ENCODE peak calls at places on chromosome 5, in five cellular contexts. O is tibial nerve; Z is K562; E is CD8-positive, alpha-beta memory T cell; J is cardiac muscle cell. W is an unnamed sample. For H3K27me3 and H3K4me1, the result is how much of the 10 kb centered on the place peaks cover.

GRCh38 chr5:74864823-74865222 is 1.4 kb downstream of the FAM169A start:
- DNase-seq in O (no peak), Z (no peak), E (no peak), J (no peak), W (no peak)

GRCh38 chr5:4128994-4129393 is 533.4 kb downstream of the IRX1 start:
- DNase-seq in O (no peak), Z (no peak), E (no peak), J (no peak), W (no peak)

GRCh38 chr5:103402861-103403260 is 144.3 kb downstream of the MACIR start:
- DNase-seq in O (no peak), Z (no peak), E (no peak), J (no peak), W (no peak)

GRCh38 chr5:62093981-62094380 is 212.0 kb upstream of the KIF2A start:
- DNase-seq in O (no peak), Z (no peak), E (no peak), J (peak), W (peak)

GRCh38 chr5:43664641-43665040 is 61.7 kb downstream of the NNT start:
- DNase-seq in O (no peak), Z (no peak), E (no peak), J (no peak), W (no peak)

GRCh38 chr5:77129386-77129785 is 42.3 kb upstream of the ZBED3 start:
- DNase-seq in O (no peak), Z (no peak), E (no peak), J (peak), W (peak)

GRCh38 chr5:117054808-117055398 is 480.3 kb upstream of the SEMA6A start:
- DNase-seq in O (no peak), Z (no peak), E (no peak), J (no peak), W (no peak)

GRCh38 chr5:57642698-57643097 is 160.1 kb upstream of the ACTBL2 start:
- DNase-seq in O (no peak), Z (no peak), E (no peak), J (no peak), W (no peak)

GRCh38 chr5:121873409-121873808 is 21.7 kb downstream of the FTMT start:
- DNase-seq in O (no peak), Z (no peak), E (no peak), J (no peak), W (no peak)

GRCh38 chr5:40869371-40869770 is 28.2 kb downstream of the CARD6 start:
- DNase-seq in O (no peak), Z (no peak), E (no peak), J (no peak), W (no peak)

GRCh38 chr5:107431536-107431935 is 239.2 kb downstream of the EFNA5 start:
- DNase-seq in O (no peak), Z (no peak), E (no peak), J (no peak), W (no peak)

GRCh38 chr5:181221792-181222629 is 1.1 kb upstream of the TRIM41 start:
- DNase-seq in O (peak), Z (peak), E (peak), J (peak), W (peak)

GRCh38 chr5:84791153-84791552 is 406.5 kb upstream of the EDIL3 start:
- DNase-seq in O (no peak), Z (no peak), E (no peak), J (no peak), W (no peak)

GRCh38 chr5:131977212-131977604 is 31.7 kb upstream of the MEIKIN start:
- DNase-seq in O (no peak), Z (no peak), E (no peak), J (no peak), W (no peak)

GRCh38 chr5:6729400-6730310 is 16.4 kb downstream of the TENT4A start:
- DNase-seq in O (peak), Z (no peak), E (peak), J (no peak), W (no peak)

GRCh38 chr5:3029396-3029795 is 277.9 kb upstream of the IRX2 start:
- DNase-seq in O (no peak), Z (no peak), E (no peak), J (no peak), W (no peak)

GRCh38 chr5:138900281-138900965 is 25.3 kb upstream of the LRRTM2 start:
- DNase-seq in O (no peak), Z (no peak), E (no peak), J (no peak), W (no peak)

GRCh38 chr5:108386345-108387061 is 4.6 kb upstream of the FBXL17 start:
- DNase-seq in O (no peak), Z (no peak), E (no peak), J (no peak), W (no peak)

GRCh38 chr5:133401731-133402347 is 210.5 kb downstream of the FSTL4 start:
- DNase-seq in O (no peak), Z (no peak), E (no peak), J (no peak), W (no peak)

GRCh38 chr5:96641368-96641767 is 20.8 kb upstream of the CAST start:
- DNase-seq in O (no peak), Z (no peak), E (no peak), J (no peak), W (peak)

GRCh38 chr5:84088996-84089395 is 295.7 kb downstream of the EDIL3 start:
- DNase-seq in O (no peak), Z (no peak), E (no peak), J (no peak), W (peak)

GRCh38 chr5:27125856-27126255 is 87.5 kb upstream of the CDH9 start:
- DNase-seq in O (no peak), Z (no peak), E (no peak), J (peak), W (no peak)

GRCh38 chr5:33594006-33594405 is 153.2 kb downstream of the TARS1 start:
- DNase-seq in O (no peak), Z (no peak), E (no peak), J (no peak), W (no peak)

GRCh38 chr5:88502179-88503064 is 233.8 kb upstream of the TMEM161B start:
- DNase-seq in O (no peak), Z (no peak), E (no peak), J (no peak), W (no peak)

GRCh38 chr5:167595196-167595595 is 696.2 kb upstream of the WWC1 start:
- DNase-seq in O (no peak), Z (no peak), E (no peak), J (no peak), W (no peak)

GRCh38 chr5:14488697-14489096 is 92.9 kb upstream of the OTULINL start:
- DNase-seq in O (no peak), Z (no peak), E (no peak), J (no peak), W (no peak)

GRCh38 chr5:144275329-144275728 is 104.7 kb downstream of the KCTD16 start:
- DNase-seq in O (no peak), Z (no peak), E (no peak), J (no peak), W (no peak)

GRCh38 chr5:34857161-34857560 is 18.2 kb downstream of the TTC23L start:
- DNase-seq in O (no peak), Z (no peak), E (no peak), J (no peak), W (no peak)

GRCh38 chr5:181059297-181060230 is 19.5 kb downstream of the BTNL9 start:
- DNase-seq in O (no peak), Z (no peak), E (no peak), J (no peak), W (no peak)

GRCh38 chr5:55914141-55914413 is 62.9 kb downstream of the IL31RA start:
- DNase-seq in O (no peak), Z (no peak), E (no peak), J (no peak), W (no peak)

GRCh38 chr5:59216845-59217244 is 634.0 kb downstream of the RAB3C start:
- DNase-seq in O (no peak), Z (no peak), E (no peak), J (no peak), W (no peak)

GRCh38 chr5:96990102-96990501 is 54.2 kb downstream of the LNPEP start:
- DNase-seq in O (no peak), Z (no peak), E (no peak), J (no peak), W (no peak)

GRCh38 chr5:78925102-78925876 is 59.8 kb downstream of the ARSB start:
- DNase-seq in O (no peak), Z (no peak), E (no peak), J (no peak), W (no peak)
- H3K27me3 ChIP-seq in O (under half), Z (under half), E (under half), J (under half), W (under half)

DNA sequence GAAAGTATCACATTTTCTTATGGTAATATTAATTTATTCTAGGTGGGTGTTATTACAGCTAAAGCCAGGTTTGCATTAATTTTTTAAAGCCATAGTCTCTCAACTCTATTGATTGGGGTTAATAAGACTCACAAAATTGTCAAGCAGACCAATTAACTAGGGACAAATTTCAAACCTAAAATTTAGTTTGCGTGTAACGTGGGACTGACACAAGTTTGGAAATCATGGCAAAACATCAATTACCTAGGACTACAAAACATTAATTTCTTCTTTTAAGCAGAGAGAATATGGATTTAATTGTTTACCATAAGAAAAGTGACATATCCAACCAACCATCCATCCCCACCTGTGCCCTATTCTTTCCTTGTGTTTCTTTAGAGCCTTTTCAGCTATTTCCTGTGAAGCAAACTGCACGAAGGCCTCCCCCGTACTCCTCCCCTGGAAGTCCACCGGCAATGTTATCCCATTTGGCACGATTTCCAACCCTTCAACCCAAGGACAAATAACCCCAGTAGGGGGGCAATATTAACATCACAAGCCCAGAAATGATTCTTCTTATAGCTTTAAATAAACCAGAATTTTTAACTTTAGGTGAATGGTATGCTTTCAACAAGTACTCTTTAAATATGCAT is 4.4 kb downstream of the HNRNPH1 start:
- DNase-seq in O (no peak), Z (no peak), E (no peak), J (no peak), W (no peak)
- H3K4me1 ChIP-seq in O (half or more), Z (under half), E (half or more), J (under half), W (under half)

GRCh38 chr5:147240266-147240985 is 5.6 kb downstream of the STK32A start:
- DNase-seq in O (no peak), Z (no peak), E (no peak), J (no peak), W (no peak)

GRCh38 chr5:147234098-147234824 is 565 bp upstream of the STK32A start:
- DNase-seq in O (no peak), Z (no peak), E (no peak), J (no peak), W (no peak)

GRCh38 chr5:147234825-147235635 is at the start of gene STK32A:
- DNase-seq in O (peak), Z (no peak), E (no peak), J (peak), W (peak)
- H3K4me3 ChIP-seq in O (peak), Z (no peak), E (no peak), J (peak), W (peak)

DNA sequence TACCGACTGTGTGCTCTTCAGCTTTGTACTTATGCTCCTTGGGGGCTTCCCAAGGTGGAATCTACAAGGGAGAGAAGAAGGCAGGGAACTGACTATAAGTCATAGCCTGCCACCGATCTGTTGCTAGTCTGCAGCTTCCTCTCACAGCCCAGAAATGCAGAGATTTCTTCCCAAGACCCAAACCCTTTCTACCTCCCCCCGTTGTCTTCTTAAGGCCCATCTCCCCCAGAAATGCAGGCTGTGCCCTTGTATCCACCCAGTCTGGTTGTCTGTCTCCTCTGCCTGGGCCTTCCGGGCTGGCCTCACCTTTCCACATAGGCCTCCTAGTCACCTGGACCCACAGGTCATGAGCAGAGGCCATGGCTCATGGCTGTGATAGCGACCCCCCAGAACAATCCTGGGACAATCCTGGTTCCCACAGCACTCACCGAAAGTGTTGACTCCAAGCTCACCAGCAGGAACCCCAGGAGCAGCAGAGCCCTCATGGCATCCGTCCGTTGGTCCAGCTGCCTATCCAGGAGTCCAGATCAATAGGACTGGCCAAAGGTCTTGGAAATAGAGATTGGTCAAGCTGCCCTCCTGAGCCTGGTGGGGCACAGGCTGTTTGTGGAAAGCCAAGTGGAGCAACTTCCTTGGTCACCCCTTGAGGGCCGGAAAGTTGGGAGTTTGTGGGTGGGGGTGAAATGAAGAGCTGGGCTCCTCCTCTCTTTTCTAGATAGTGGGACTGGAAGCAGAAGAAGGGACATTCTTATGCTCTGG is at the start of gene F12:
- DNase-seq in O (no peak), Z (no peak), E (no peak), J (no peak), W (no peak)
- H3K27me3 ChIP-seq in O (under half), Z (under half), E (under half), J (half or more), W (under half)

DNA sequence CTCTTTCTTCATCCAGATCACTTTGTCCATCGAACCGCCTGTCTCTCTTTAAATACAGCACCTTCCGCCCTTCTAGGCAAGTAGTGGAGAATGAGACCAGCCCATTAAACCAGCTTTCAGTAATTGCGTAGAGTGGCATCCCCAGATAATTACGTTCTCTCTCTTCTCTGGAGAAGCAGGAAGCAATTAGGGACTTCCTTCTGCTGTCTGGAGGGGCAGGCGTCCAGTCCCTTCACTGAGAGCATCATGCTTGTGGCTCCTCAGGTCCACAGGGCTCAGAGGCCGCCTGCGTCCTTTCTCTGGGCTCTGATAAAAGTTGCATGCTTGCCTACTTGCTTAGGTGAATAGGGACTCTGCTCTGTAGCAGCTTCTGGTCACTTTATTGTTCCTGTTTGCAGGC is 299.0 kb upstream of the PANK3 start:
- DNase-seq in O (no peak), Z (no peak), E (no peak), J (no peak), W (no peak)
- H3K4me1 ChIP-seq in O (under half), Z (under half), E (under half), J (half or more), W (under half)

GRCh38 chr5:171978016-171978415 is 28.4 kb downstream of the FBXW11 start:
- DNase-seq in O (no peak), Z (no peak), E (no peak), J (no peak), W (no peak)
- H3K4me3 ChIP-seq in O (no peak), Z (no peak), E (no peak), J (no peak), W (no peak)

DNA sequence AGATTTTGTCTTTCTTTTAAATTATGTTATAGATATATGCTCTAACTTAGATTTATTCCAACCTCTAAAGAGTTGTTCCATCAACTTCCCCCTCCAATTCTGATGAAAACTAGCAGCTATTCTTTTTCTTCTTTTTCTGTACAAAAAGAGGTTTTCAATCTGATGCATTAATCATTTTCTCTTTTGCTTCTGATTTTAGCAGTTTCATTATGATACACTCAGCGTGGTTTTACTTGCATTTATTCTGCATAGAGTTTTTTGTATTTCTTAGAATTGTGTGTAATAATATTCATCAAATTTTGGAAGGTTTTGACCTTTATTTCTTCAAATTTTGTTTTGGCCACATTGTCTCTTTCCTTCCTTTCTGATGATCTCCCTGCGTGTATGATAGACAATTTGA is 968.1 kb upstream of the CDH18 start:
- DNase-seq in O (no peak), Z (no peak), E (no peak), J (no peak), W (no peak)
- H3K27me3 ChIP-seq in O (under half), Z (under half), E (under half), J (under half), W (under half)

W was measured in Caco-2.